ENCODE peak calls at places on chromosomes 3 and 15, in five cellular contexts. N is GM23338; F is PC-3; X is effector memory CD8-positive, alpha-beta T cell; U is IMR-90. I is an unnamed sample.

GRCh38 chr3:33848624-33849347 is 50.4 kb downstream of the PDCD6IP start:
- ATAC-seq in U (no peak), N (peak; percentile 46), F (no peak), X (peak; percentile 61), I (no peak)

GRCh38 chr3:18228060-18228459 is 197.1 kb downstream of the SATB1 start:
- ATAC-seq in F (no peak), X (no peak), N (no peak), U (no peak), I (no peak)

GRCh38 chr3:51819709-51820406 is 40.8 kb upstream of the IQCF6 start:
- ATAC-seq in U (no peak), N (peak; percentile 99), X (no peak), F (no peak), I (peak; percentile 40)

GRCh38 chr3:100210777-100211145 is 50.0 kb upstream of the TBC1D23 start:
- ATAC-seq in F (no peak), U (peak; percentile 74), X (peak; percentile 83), N (peak; percentile 80), I (no peak)

GRCh38 chr15:64855206-64856000 is 13.7 kb downstream of the PLEKHO2 start:
- ATAC-seq in X (no peak), N (no peak), F (no peak), U (peak; percentile 19), I (no peak)

GRCh38 chr15:39786444-39787056 is 3.9 kb upstream of the FSIP1 start:
- ATAC-seq in U (no peak), F (no peak), N (peak; percentile 11), X (no peak), I (peak; percentile 5)

GRCh38 chr3:47664519-47664918 is 85.9 kb upstream of the CSPG5 start:
- ATAC-seq in N (peak; percentile 88), U (no peak), F (no peak), X (no peak), I (peak; percentile 59)

GRCh38 chr15:68595260-68595564 is 16.4 kb downstream of the CORO2B start:
- ATAC-seq in F (no peak), N (no peak), U (no peak), X (no peak), I (no peak)

GRCh38 chr3:71201939-71202338 is 381.6 kb downstream of the FOXP1 start:
- ATAC-seq in F (no peak), U (peak; percentile 65), N (no peak), X (no peak), I (peak; percentile 53)

GRCh38 chr15:47461560-47462175 is 255.6 kb upstream of the SEMA6D start:
- ATAC-seq in U (peak; percentile 71), X (no peak), N (no peak), F (no peak), I (peak; percentile 56)

GRCh38 chr15:82870727-82871576 is 61.5 kb downstream of the WHAMM start:
- ATAC-seq in N (no peak), F (no peak), X (no peak), U (no peak), I (no peak)

GRCh38 chr3:184341925-184342324 is 4.5 kb downstream of the FAM131A start:
- ATAC-seq in X (no peak), U (no peak), N (no peak), F (no peak), I (no peak)

GRCh38 chr3:169618894-169619792 is 44.4 kb downstream of the MECOM start:
- ATAC-seq in N (peak; percentile 80), X (no peak), F (no peak), U (no peak), I (no peak)

GRCh38 chr3:194205675-194206133 is 69.8 kb downstream of the HES1 start:
- ATAC-seq in X (no peak), F (no peak), U (no peak), N (peak; percentile 58), I (peak; percentile 63)

GRCh38 chr15:101026686-101027272 is 107.6 kb downstream of the LRRK1 start:
- ATAC-seq in F (no peak), N (no peak), X (no peak), U (no peak), I (no peak)

GRCh38 chr15:72155021-72155621 is 36.9 kb downstream of the SENP8 start:
- ATAC-seq in F (peak; percentile 52), U (peak; percentile 6), N (peak; percentile 64), X (no peak), I (peak; percentile 67)

GRCh38 chr3:112459750-112460149 is 39.5 kb downstream of the BTLA start:
- ATAC-seq in F (no peak), X (peak; percentile 53), U (no peak), N (no peak), I (no peak)

GRCh38 chr15:98799461-98799971 is 151.2 kb downstream of the IGF1R start:
- ATAC-seq in U (peak; percentile 13), F (no peak), N (peak; percentile 60), X (no peak), I (peak; percentile 24)

GRCh38 chr3:13332158-13332557 is 88.0 kb downstream of the NUP210 start:
- ATAC-seq in U (no peak), X (peak; percentile 32), N (no peak), F (peak; percentile 80), I (no peak)

GRCh38 chr3:12369598-12369997 is 80.7 kb downstream of the PPARG start:
- ATAC-seq in F (peak; percentile 3), N (no peak), U (no peak), X (no peak), I (no peak)

GRCh38 chr15:52234596-52235541 is 43.7 kb upstream of the GNB5 start:
- ATAC-seq in X (peak; percentile 33), U (no peak), N (no peak), F (no peak), I (no peak)

GRCh38 chr15:33451385-33451784 is 140.6 kb downstream of the RYR3 start:
- ATAC-seq in X (no peak), F (no peak), N (no peak), U (no peak), I (no peak)

GRCh38 chr3:48679416-48680380 is 6.0 kb downstream of the NCKIPSD start:
- ATAC-seq in U (no peak), N (no peak), F (no peak), X (no peak), I (no peak)

GRCh38 chr3:133991209-133991608 is 38.5 kb downstream of the SLCO2A1 start:
- ATAC-seq in N (no peak), X (no peak), U (no peak), F (no peak), I (no peak)

GRCh38 chr3:17182158-17182557 is 297.4 kb downstream of the PLCL2 start:
- ATAC-seq in N (no peak), X (no peak), F (no peak), U (no peak), I (no peak)

GRCh38 chr3:50444782-50445181 is 58.7 kb downstream of the CACNA2D2 start:
- ATAC-seq in N (no peak), X (peak; percentile 29), U (no peak), F (no peak), I (no peak)

GRCh38 chr3:188272481-188273372 is 118.8 kb downstream of the LPP start:
- ATAC-seq in N (no peak), F (peak; percentile 89), U (peak; percentile 65), X (no peak), I (peak; percentile 58)

GRCh38 chr3:4738737-4739274 is 240.4 kb upstream of the BHLHE40 start:
- ATAC-seq in X (peak; percentile 25), F (no peak), U (no peak), N (no peak), I (no peak)

GRCh38 chr3:55491296-55491816 is 4.2 kb upstream of the WNT5A start:
- ATAC-seq in U (no peak), X (no peak), F (peak; percentile 25), N (no peak), I (peak; percentile 20)

GRCh38 chr15:42845581-42845980 is 75.0 kb downstream of the TTBK2 start:
- ATAC-seq in N (no peak), F (peak; percentile 100), U (peak; percentile 42), X (no peak), I (no peak)

GRCh38 chr3:74883690-74884089 is 269.2 kb upstream of the CNTN3 start:
- ATAC-seq in N (peak; percentile 81), U (peak; percentile 48), X (no peak), F (no peak), I (peak; percentile 50)

GRCh38 chr15:67803996-67804843 is 21.1 kb upstream of the SKOR1 start:
- ATAC-seq in U (no peak), F (no peak), X (no peak), N (peak; percentile 86), I (no peak)

GRCh38 chr3:122365073-122365472 is 18.0 kb downstream of the MIX23 start:
- ATAC-seq in F (peak; percentile 2), X (no peak), U (no peak), N (no peak), I (no peak)

GRCh38 chr3:190499157-190499556 is 14.7 kb upstream of the IL1RAP start:
- ATAC-seq in U (no peak), X (no peak), N (no peak), F (no peak), I (no peak)

GRCh38 chr3:66406186-66406585 is 94.6 kb downstream of the LRIG1 start:
- ATAC-seq in U (no peak), F (no peak), X (no peak), N (no peak), I (no peak)

GRCh38 chr3:68447885-68448284 is 484.5 kb downstream of the TAFA4 start:
- ATAC-seq in N (peak; percentile 85), F (no peak), U (no peak), X (no peak), I (no peak)

GRCh38 chr3:143807987-143808386 is 40.3 kb downstream of the SLC9A9 start:
- ATAC-seq in U (no peak), F (no peak), X (no peak), N (no peak), I (no peak)